ENCODE peak calls at places on chromosome 20, in eight cellular contexts. N, D, P, U, Q, F, I and G are unnamed samples.
A peak's percentile ranks its signal among the peaks of the same experiment; 100 is the strongest.

GRCh38 chr20:35768731-35769664 is 2.8 kb upstream of the PHF20 start:
- DNase-seq in N (peak; percentile 99), F (peak; percentile 49), U (peak; percentile 99), I (peak; percentile 94), D (no peak), P (peak; percentile 79), Q (peak; percentile 23), G (no peak)

GRCh38 chr20:64133951-64134407 is 26.6 kb upstream of the NPBWR2 start:
- DNase-seq in D (peak; percentile 40), P (no peak), U (no peak), F (peak; percentile 3), Q (peak; percentile 1), N (no peak), I (peak; percentile 29), G (peak; percentile 36)

GRCh38 chr20:21229163-21229562 is 74.0 kb upstream of the XRN2 start:
- DNase-seq in F (no peak), D (no peak), U (peak; percentile 15), N (no peak), P (no peak), I (no peak), Q (no peak), G (no peak)

GRCh38 chr20:63234693-63235398 is 859 bp upstream of the BIRC7 start:
- DNase-seq in U (no peak), N (no peak), F (peak; percentile 31), P (no peak), I (no peak), Q (peak; percentile 63), D (peak; percentile 20), G (no peak)

GRCh38 chr20:6707231-6707870 is 60.1 kb upstream of the BMP2 start:
- DNase-seq in N (no peak), F (no peak), D (no peak), Q (no peak), P (no peak), I (no peak), U (no peak), G (no peak)

GRCh38 chr20:34952676-34953075 is 2.9 kb downstream of the GSS start:
- DNase-seq in F (no peak), D (no peak), P (peak; percentile 46), U (no peak), I (no peak), N (no peak), Q (no peak), G (no peak)

GRCh38 chr20:48635791-48636267 is 192.0 kb downstream of the PREX1 start:
- DNase-seq in P (no peak), D (peak; percentile 70), U (peak; percentile 33), Q (peak; percentile 83), N (peak; percentile 46), I (peak; percentile 88), F (peak; percentile 64), G (peak; percentile 49)

GRCh38 chr20:4217349-4217761 is 202.0 kb upstream of the RNF24 start:
- DNase-seq in I (no peak), Q (peak; percentile 31), D (no peak), F (no peak), U (peak; percentile 73), P (no peak), N (no peak), G (no peak)

GRCh38 chr20:64035933-64036345 is at the start of gene C20orf204:
- DNase-seq in U (no peak), D (no peak), Q (no peak), P (no peak), N (no peak), F (no peak), I (no peak), G (no peak)

GRCh38 chr20:63703471-63703975 is 4.3 kb downstream of the ARFRP1 start:
- DNase-seq in Q (no peak), U (no peak), F (no peak), D (no peak), N (no peak), I (peak; percentile 67), P (no peak), G (no peak)

GRCh38 chr20:19885981-19886665 is 128.1 kb downstream of the RIN2 start:
- DNase-seq in F (no peak), Q (no peak), I (no peak), D (no peak), P (no peak), N (peak; percentile 50), U (peak; percentile 63), G (no peak)

GRCh38 chr20:63321148-63321831 is 28.3 kb downstream of the COL20A1 start:
- DNase-seq in U (peak; percentile 30), N (peak; percentile 20), I (peak; percentile 69), D (no peak), Q (no peak), F (no peak), P (no peak), G (no peak)

DNA sequence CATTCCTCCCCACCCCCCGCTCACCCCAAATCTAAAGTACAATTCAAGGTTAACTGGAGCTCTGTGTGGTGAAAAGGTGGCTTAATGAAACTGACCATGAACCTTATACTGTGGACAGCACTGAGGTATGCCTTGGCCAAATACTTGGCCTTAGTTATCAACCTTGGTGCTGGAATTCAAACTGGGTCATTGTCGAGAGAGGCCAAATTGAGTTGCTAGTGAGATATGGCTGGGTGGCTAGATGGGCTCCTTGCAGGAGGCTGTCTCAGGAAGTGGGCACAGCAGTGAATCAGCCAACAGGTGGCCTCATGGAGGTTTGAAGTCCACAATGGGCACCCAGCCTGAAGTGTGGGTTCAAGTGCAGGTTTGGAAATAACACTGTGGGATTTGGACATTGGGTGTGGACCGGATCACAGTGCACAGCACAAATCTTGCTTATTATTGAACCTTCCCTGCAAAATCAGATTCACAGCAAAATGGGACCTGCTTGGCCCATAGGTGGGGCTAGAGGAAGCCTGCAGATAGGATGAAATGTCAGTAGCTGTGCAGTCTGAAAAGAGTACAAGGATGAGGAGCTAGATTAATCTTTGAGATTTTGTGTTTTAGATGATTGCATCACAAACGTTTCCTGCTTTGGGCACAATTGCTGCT is 5.6 kb upstream of the BTBD3 start:
- DNase-seq in D (no peak), I (no peak), P (no peak), N (peak; percentile 33), F (no peak), U (peak; percentile 24), Q (no peak), G (no peak)
- TF ChIP-seq CTCF in D (peak; percentile 55), I (no peak), P (peak; percentile 65), N (peak; percentile 47), F (no peak), U (peak; percentile 53), Q (peak; percentile 37), G (peak; percentile 23)

GRCh38 chr20:10478930-10479329 is 43.8 kb downstream of the SLX4IP start:
- DNase-seq in P (no peak), I (no peak), U (no peak), D (no peak), N (no peak), F (no peak), Q (no peak), G (no peak)
- TF ChIP-seq CTCF in P (peak; percentile 5), I (no peak), U (no peak), D (no peak), N (no peak), F (no peak), Q (no peak), G (no peak)

GRCh38 chr20:49846206-49846807 is 33.7 kb downstream of the SLC9A8 start:
- DNase-seq in I (no peak), D (peak; percentile 77), F (peak; percentile 59), N (peak; percentile 74), P (no peak), Q (peak; percentile 37), U (peak; percentile 67), G (no peak)
- TF ChIP-seq CTCF in I (peak; percentile 74), D (peak; percentile 92), F (peak; percentile 81), N (peak; percentile 59), P (peak; percentile 82), Q (peak; percentile 52), U (peak; percentile 64), G (peak; percentile 54)

GRCh38 chr20:17866234-17867001 is 102.2 kb downstream of the SNX5 start:
- DNase-seq in Q (no peak), U (no peak), D (no peak), P (no peak), I (no peak), F (no peak), N (no peak), G (no peak)

GRCh38 chr20:17867119-17867518 is 101.5 kb downstream of the SNX5 start:
- DNase-seq in Q (no peak), N (peak; percentile 47), D (no peak), F (no peak), I (no peak), U (no peak), P (no peak), G (no peak)

GRCh38 chr20:17868146-17868545 is 100.4 kb downstream of the SNX5 start:
- DNase-seq in U (peak; percentile 59), D (no peak), I (no peak), F (no peak), P (no peak), N (no peak), Q (no peak), G (no peak)

GRCh38 chr20:17868700-17869231 is 99.8 kb downstream of the SNX5 start:
- DNase-seq in U (no peak), Q (no peak), I (no peak), D (no peak), F (no peak), N (no peak), P (no peak), G (no peak)

GRCh38 chr20:17867546-17867945 is 101.0 kb downstream of the SNX5 start:
- DNase-seq in P (no peak), N (no peak), U (no peak), Q (no peak), I (no peak), F (no peak), D (no peak), G (no peak)
- TF ChIP-seq CTCF in P (no peak), N (no peak), U (no peak), Q (no peak), I (no peak), F (no peak), D (no peak), G (no peak)

GRCh38 chr20:568865-569415 is 25.4 kb upstream of the CSNK2A1 start:
- DNase-seq in Q (no peak), I (no peak), N (no peak), U (no peak), D (no peak), F (no peak), P (no peak), G (no peak)
- TF ChIP-seq CTCF in Q (no peak), I (no peak), N (no peak), U (no peak), D (no peak), F (no peak), P (no peak), G (no peak)

GRCh38 chr20:43584448-43585138 is 6.1 kb upstream of the IFT52 start:
- DNase-seq in N (peak; percentile 77), I (no peak), U (peak; percentile 31), Q (no peak), D (no peak), P (no peak), F (no peak), G (no peak)
- TF ChIP-seq CTCF in N (no peak), I (no peak), U (no peak), Q (no peak), D (no peak), P (no peak), F (no peak), G (no peak)

GRCh38 chr20:43462369-43463132 is 4.9 kb downstream of the SRSF6 start:
- DNase-seq in N (no peak), D (no peak), U (no peak), F (no peak), Q (no peak), P (no peak), I (no peak), G (no peak)
- TF ChIP-seq CTCF in N (no peak), D (no peak), U (no peak), F (no peak), Q (no peak), P (no peak), I (no peak), G (no peak)